ENCODE peak calls at places on chromosomes 11 and 22, in six cellular contexts. One of them, this sample, is unnamed.

GRCh38 chr22:20645954-20646353 is 128.0 kb upstream of the SERPIND1 start:
- DNase-seq in NCI-H1105 treated with DMSO at 0.1 percent for 48 hours: no peak
- DNase-seq in EL: no peak
- DNase-seq in mesothelial cell of epicardium: no peak
- DNase-seq in posterior cingulate gyrus: no peak
- DNase-seq in myocyte: no peak
- DNase-seq in this sample: no peak

GRCh38 chr11:83195176-83195531 is 1.6 kb downstream of the ANKRD42 start:
- DNase-seq in EL: peak
- DNase-seq in posterior cingulate gyrus: no peak
- DNase-seq in NCI-H1105 treated with DMSO at 0.1 percent for 48 hours: no peak
- DNase-seq in mesothelial cell of epicardium: no peak
- DNase-seq in myocyte: no peak
- DNase-seq in this sample: no peak

GRCh38 chr11:83051760-83052671 is 19.7 kb downstream of the RAB30 start:
- DNase-seq in myocyte: peak
- DNase-seq in mesothelial cell of epicardium: no peak
- DNase-seq in posterior cingulate gyrus: no peak
- DNase-seq in EL: peak
- DNase-seq in NCI-H1105 treated with DMSO at 0.1 percent for 48 hours: no peak
- DNase-seq in this sample: peak

GRCh38 chr11:2355000-2355644 is 22.0 kb upstream of the CD81 start:
- DNase-seq in mesothelial cell of epicardium: no peak
- DNase-seq in NCI-H1105 treated with DMSO at 0.1 percent for 48 hours: no peak
- DNase-seq in posterior cingulate gyrus: no peak
- DNase-seq in EL: peak
- DNase-seq in myocyte: no peak
- DNase-seq in this sample: no peak

GRCh38 chr11:87137711-87138110 is 100.0 kb downstream of the TMEM135 start:
- DNase-seq in mesothelial cell of epicardium: no peak
- DNase-seq in NCI-H1105 treated with DMSO at 0.1 percent for 48 hours: no peak
- DNase-seq in myocyte: no peak
- DNase-seq in EL: no peak
- DNase-seq in posterior cingulate gyrus: no peak
- DNase-seq in this sample: no peak

GRCh38 chr11:128341280-128341679 is 246.1 kb downstream of the ETS1 start:
- DNase-seq in posterior cingulate gyrus: no peak
- DNase-seq in NCI-H1105 treated with DMSO at 0.1 percent for 48 hours: no peak
- DNase-seq in mesothelial cell of epicardium: no peak
- DNase-seq in EL: no peak
- DNase-seq in myocyte: no peak
- DNase-seq in this sample: no peak

GRCh38 chr11:65645710-65646109 is 7.8 kb downstream of the SIPA1 start:
- DNase-seq in EL: peak
- DNase-seq in NCI-H1105 treated with DMSO at 0.1 percent for 48 hours: no peak
- DNase-seq in mesothelial cell of epicardium: no peak
- DNase-seq in myocyte: peak
- DNase-seq in posterior cingulate gyrus: no peak
- DNase-seq in this sample: peak

GRCh38 chr11:126468102-126468521 is 112.6 kb downstream of the ST3GAL4 start:
- DNase-seq in mesothelial cell of epicardium: no peak
- DNase-seq in posterior cingulate gyrus: no peak
- DNase-seq in myocyte: no peak
- DNase-seq in EL: peak
- DNase-seq in NCI-H1105 treated with DMSO at 0.1 percent for 48 hours: no peak
- DNase-seq in this sample: no peak

GRCh38 chr11:130131957-130132850 is 27.4 kb upstream of the ST14 start:
- DNase-seq in NCI-H1105 treated with DMSO at 0.1 percent for 48 hours: peak
- DNase-seq in EL: peak
- DNase-seq in mesothelial cell of epicardium: no peak
- DNase-seq in posterior cingulate gyrus: no peak
- DNase-seq in myocyte: peak
- DNase-seq in this sample: peak

GRCh38 chr11:78451371-78452150 is 33.9 kb upstream of the GAB2 start:
- DNase-seq in EL: no peak
- DNase-seq in posterior cingulate gyrus: no peak
- DNase-seq in NCI-H1105 treated with DMSO at 0.1 percent for 48 hours: no peak
- DNase-seq in myocyte: no peak
- DNase-seq in mesothelial cell of epicardium: no peak
- DNase-seq in this sample: no peak

GRCh38 chr11:4190098-4190497 is 95.5 kb downstream of the RRM1 start:
- DNase-seq in posterior cingulate gyrus: no peak
- DNase-seq in myocyte: no peak
- DNase-seq in EL: no peak
- DNase-seq in mesothelial cell of epicardium: no peak
- DNase-seq in NCI-H1105 treated with DMSO at 0.1 percent for 48 hours: no peak
- DNase-seq in this sample: no peak

GRCh38 chr11:133782116-133782725 is 63.1 kb downstream of the SPATA19 start:
- DNase-seq in mesothelial cell of epicardium: no peak
- DNase-seq in posterior cingulate gyrus: no peak
- DNase-seq in myocyte: no peak
- DNase-seq in NCI-H1105 treated with DMSO at 0.1 percent for 48 hours: no peak
- DNase-seq in EL: no peak
- DNase-seq in this sample: no peak

GRCh38 chr11:5596611-5597201 is at the start of gene TRIM6:
- DNase-seq in myocyte: peak
- DNase-seq in mesothelial cell of epicardium: no peak
- DNase-seq in posterior cingulate gyrus: no peak
- DNase-seq in NCI-H1105 treated with DMSO at 0.1 percent for 48 hours: no peak
- DNase-seq in EL: peak
- DNase-seq in this sample: peak

GRCh38 chr11:5280582-5281102 is 10.9 kb upstream of the HBE1 start:
- DNase-seq in myocyte: peak
- DNase-seq in mesothelial cell of epicardium: no peak
- DNase-seq in NCI-H1105 treated with DMSO at 0.1 percent for 48 hours: no peak
- DNase-seq in EL: peak
- DNase-seq in posterior cingulate gyrus: no peak
- DNase-seq in this sample: peak

GRCh38 chr11:96642584-96642983 is 252.8 kb downstream of the JRKL start:
- DNase-seq in EL: no peak
- DNase-seq in posterior cingulate gyrus: no peak
- DNase-seq in myocyte: no peak
- DNase-seq in NCI-H1105 treated with DMSO at 0.1 percent for 48 hours: no peak
- DNase-seq in mesothelial cell of epicardium: no peak
- DNase-seq in this sample: no peak

GRCh38 chr22:43228330-43228729 is 41.4 kb upstream of the TTLL12 start:
- DNase-seq in EL: peak
- DNase-seq in NCI-H1105 treated with DMSO at 0.1 percent for 48 hours: no peak
- DNase-seq in myocyte: no peak
- DNase-seq in posterior cingulate gyrus: no peak
- DNase-seq in mesothelial cell of epicardium: no peak
- DNase-seq in this sample: no peak

GRCh38 chr11:131223198-131223975 is 147.0 kb upstream of the NTM start:
- DNase-seq in NCI-H1105 treated with DMSO at 0.1 percent for 48 hours: no peak
- DNase-seq in myocyte: no peak
- DNase-seq in mesothelial cell of epicardium: no peak
- DNase-seq in posterior cingulate gyrus: no peak
- DNase-seq in EL: no peak
- DNase-seq in this sample: no peak

GRCh38 chr11:121257976-121258375 is 34.6 kb upstream of the SC5D start:
- DNase-seq in EL: no peak
- DNase-seq in NCI-H1105 treated with DMSO at 0.1 percent for 48 hours: no peak
- DNase-seq in myocyte: no peak
- DNase-seq in posterior cingulate gyrus: no peak
- DNase-seq in mesothelial cell of epicardium: no peak
- DNase-seq in this sample: no peak

GRCh38 chr11:116707250-116707649 is 65.5 kb downstream of the BUD13 start:
- DNase-seq in myocyte: no peak
- DNase-seq in posterior cingulate gyrus: no peak
- DNase-seq in NCI-H1105 treated with DMSO at 0.1 percent for 48 hours: peak
- DNase-seq in EL: no peak
- DNase-seq in mesothelial cell of epicardium: no peak
- DNase-seq in this sample: no peak

GRCh38 chr11:94737171-94737611 is 31.0 kb upstream of the AMOTL1 start:
- DNase-seq in mesothelial cell of epicardium: no peak
- DNase-seq in NCI-H1105 treated with DMSO at 0.1 percent for 48 hours: no peak
- DNase-seq in EL: peak
- DNase-seq in myocyte: no peak
- DNase-seq in posterior cingulate gyrus: no peak
- DNase-seq in this sample: no peak

GRCh38 chr11:134756811-134757540 is 344.9 kb upstream of the B3GAT1 start:
- DNase-seq in EL: no peak
- DNase-seq in myocyte: no peak
- DNase-seq in NCI-H1105 treated with DMSO at 0.1 percent for 48 hours: no peak
- DNase-seq in posterior cingulate gyrus: no peak
- DNase-seq in mesothelial cell of epicardium: no peak
- DNase-seq in this sample: no peak

GRCh38 chr11:6474423-6474792 is 667 bp upstream of the TRIM3 start:
- DNase-seq in NCI-H1105 treated with DMSO at 0.1 percent for 48 hours: no peak
- DNase-seq in EL: no peak
- DNase-seq in mesothelial cell of epicardium: no peak
- DNase-seq in posterior cingulate gyrus: no peak
- DNase-seq in myocyte: no peak
- DNase-seq in this sample: no peak

GRCh38 chr22:27952091-27952490 is 33.0 kb upstream of the PITPNB start:
- DNase-seq in EL: peak
- DNase-seq in NCI-H1105 treated with DMSO at 0.1 percent for 48 hours: no peak
- DNase-seq in mesothelial cell of epicardium: no peak
- DNase-seq in myocyte: peak
- DNase-seq in posterior cingulate gyrus: no peak
- DNase-seq in this sample: no peak

GRCh38 chr11:24697722-24698121 is 200.9 kb downstream of the LUZP2 start:
- DNase-seq in mesothelial cell of epicardium: no peak
- DNase-seq in myocyte: no peak
- DNase-seq in EL: peak
- DNase-seq in NCI-H1105 treated with DMSO at 0.1 percent for 48 hours: no peak
- DNase-seq in posterior cingulate gyrus: no peak
- DNase-seq in this sample: no peak

GRCh38 chr22:18042685-18043084 is 18.3 kb upstream of the MICAL3 start:
- DNase-seq in myocyte: no peak
- DNase-seq in mesothelial cell of epicardium: no peak
- DNase-seq in NCI-H1105 treated with DMSO at 0.1 percent for 48 hours: no peak
- DNase-seq in posterior cingulate gyrus: no peak
- DNase-seq in EL: peak
- DNase-seq in this sample: no peak

GRCh38 chr11:35061516-35062440 is 77.2 kb upstream of the CD44 start:
- DNase-seq in posterior cingulate gyrus: no peak
- DNase-seq in EL: no peak
- DNase-seq in myocyte: no peak
- DNase-seq in NCI-H1105 treated with DMSO at 0.1 percent for 48 hours: no peak
- DNase-seq in mesothelial cell of epicardium: no peak
- DNase-seq in this sample: peak

GRCh38 chr11:122019908-122020694 is 95.9 kb downstream of the BLID start:
- DNase-seq in EL: no peak
- DNase-seq in posterior cingulate gyrus: no peak
- DNase-seq in mesothelial cell of epicardium: no peak
- DNase-seq in myocyte: no peak
- DNase-seq in NCI-H1105 treated with DMSO at 0.1 percent for 48 hours: no peak
- DNase-seq in this sample: no peak

GRCh38 chr22:41565403-41566054 is 4.7 kb downstream of the CSDC2 start:
- DNase-seq in NCI-H1105 treated with DMSO at 0.1 percent for 48 hours: no peak
- DNase-seq in mesothelial cell of epicardium: no peak
- DNase-seq in myocyte: peak
- DNase-seq in posterior cingulate gyrus: no peak
- DNase-seq in EL: peak
- DNase-seq in this sample: peak

GRCh38 chr11:22347857-22348496 is 9.8 kb downstream of the SLC17A6 start:
- DNase-seq in NCI-H1105 treated with DMSO at 0.1 percent for 48 hours: no peak
- DNase-seq in posterior cingulate gyrus: no peak
- DNase-seq in EL: no peak
- DNase-seq in myocyte: no peak
- DNase-seq in mesothelial cell of epicardium: no peak
- DNase-seq in this sample: no peak

GRCh38 chr11:82996966-82997606 is 74.6 kb downstream of the RAB30 start:
- DNase-seq in myocyte: peak
- DNase-seq in posterior cingulate gyrus: no peak
- DNase-seq in mesothelial cell of epicardium: no peak
- DNase-seq in EL: no peak
- DNase-seq in NCI-H1105 treated with DMSO at 0.1 percent for 48 hours: peak
- DNase-seq in this sample: no peak

GRCh38 chr11:28241760-28242159 is 133.6 kb downstream of the METTL15 start:
- DNase-seq in EL: no peak
- DNase-seq in posterior cingulate gyrus: no peak
- DNase-seq in NCI-H1105 treated with DMSO at 0.1 percent for 48 hours: no peak
- DNase-seq in myocyte: no peak
- DNase-seq in mesothelial cell of epicardium: no peak
- DNase-seq in this sample: no peak

GRCh38 chr11:3824714-3825472 is 15.9 kb downstream of the RHOG start:
- DNase-seq in mesothelial cell of epicardium: no peak
- DNase-seq in NCI-H1105 treated with DMSO at 0.1 percent for 48 hours: no peak
- DNase-seq in myocyte: no peak
- DNase-seq in posterior cingulate gyrus: no peak
- DNase-seq in EL: peak
- DNase-seq in this sample: peak

GRCh38 chr22:49433717-49434611 is 393.7 kb downstream of the BRD1 start:
- DNase-seq in mesothelial cell of epicardium: no peak
- DNase-seq in posterior cingulate gyrus: no peak
- DNase-seq in EL: no peak
- DNase-seq in NCI-H1105 treated with DMSO at 0.1 percent for 48 hours: no peak
- DNase-seq in myocyte: no peak
- DNase-seq in this sample: no peak

GRCh38 chr11:75439026-75439425 is 6.0 kb upstream of the KLHL35 start:
- DNase-seq in mesothelial cell of epicardium: no peak
- DNase-seq in NCI-H1105 treated with DMSO at 0.1 percent for 48 hours: no peak
- DNase-seq in EL: no peak
- DNase-seq in myocyte: no peak
- DNase-seq in posterior cingulate gyrus: no peak
- DNase-seq in this sample: no peak

GRCh38 chr11:15918212-15918611 is 438.1 kb downstream of the SOX6 start:
- DNase-seq in posterior cingulate gyrus: no peak
- DNase-seq in NCI-H1105 treated with DMSO at 0.1 percent for 48 hours: peak
- DNase-seq in myocyte: no peak
- DNase-seq in mesothelial cell of epicardium: no peak
- DNase-seq in EL: no peak
- DNase-seq in this sample: no peak

GRCh38 chr11:28596816-28597215 is 488.6 kb downstream of the METTL15 start:
- DNase-seq in NCI-H1105 treated with DMSO at 0.1 percent for 48 hours: no peak
- DNase-seq in EL: no peak
- DNase-seq in mesothelial cell of epicardium: no peak
- DNase-seq in posterior cingulate gyrus: no peak
- DNase-seq in myocyte: no peak
- DNase-seq in this sample: no peak

GRCh38 chr11:90476442-90477007 is 253.7 kb upstream of the CHORDC1 start:
- DNase-seq in EL: peak
- DNase-seq in NCI-H1105 treated with DMSO at 0.1 percent for 48 hours: peak
- DNase-seq in mesothelial cell of epicardium: no peak
- DNase-seq in posterior cingulate gyrus: no peak
- DNase-seq in myocyte: peak
- DNase-seq in this sample: no peak

GRCh38 chr11:126443120-126443519 is 87.6 kb downstream of the ST3GAL4 start:
- DNase-seq in NCI-H1105 treated with DMSO at 0.1 percent for 48 hours: peak
- DNase-seq in myocyte: no peak
- DNase-seq in mesothelial cell of epicardium: no peak
- DNase-seq in EL: no peak
- DNase-seq in posterior cingulate gyrus: peak
- DNase-seq in this sample: no peak

GRCh38 chr11:24386551-24387404 is 110.1 kb upstream of the LUZP2 start:
- DNase-seq in posterior cingulate gyrus: no peak
- DNase-seq in NCI-H1105 treated with DMSO at 0.1 percent for 48 hours: peak
- DNase-seq in EL: peak
- DNase-seq in mesothelial cell of epicardium: no peak
- DNase-seq in myocyte: peak
- DNase-seq in this sample: peak